ENCODE peak calls at places on chromosome 3, in four cellular contexts. One of them, this sample, is unnamed.

GRCh38 chr3:107798381-107798780 is 275.6 kb downstream of the BBX start:
- DNase-seq in HepG2: no peak
- DNase-seq in WTC11: no peak
- DNase-seq in GM12878: no peak
- DNase-seq in this sample: no peak

GRCh38 chr3:33377931-33378330 is 62.3 kb downstream of the UBP1 start:
- DNase-seq in GM12878: no peak
- DNase-seq in HepG2: no peak
- DNase-seq in WTC11: no peak
- DNase-seq in this sample: no peak

GRCh38 chr3:129305592-129306091 is 27.0 kb downstream of the HMCES start:
- DNase-seq in HepG2: no peak
- DNase-seq in GM12878: no peak
- DNase-seq in WTC11: peak; percentile 99
- DNase-seq in this sample: peak; percentile 91

GRCh38 chr3:197789309-197789708 is 1.7 kb upstream of the LRCH3 start:
- DNase-seq in WTC11: no peak
- DNase-seq in GM12878: no peak
- DNase-seq in HepG2: no peak
- DNase-seq in this sample: no peak

GRCh38 chr3:134885877-134886621 is 91.0 kb downstream of the EPHB1 start:
- DNase-seq in HepG2: no peak
- DNase-seq in GM12878: peak; percentile 95
- DNase-seq in WTC11: no peak
- DNase-seq in this sample: no peak

GRCh38 chr3:184760337-184761119 is 48.7 kb upstream of the MAGEF1 start:
- DNase-seq in HepG2: no peak
- DNase-seq in WTC11: no peak
- DNase-seq in GM12878: no peak
- DNase-seq in this sample: no peak

GRCh38 chr3:153173758-153174516 is 11.9 kb downstream of the RAP2B start:
- DNase-seq in GM12878: no peak
- DNase-seq in HepG2: peak; percentile 39
- DNase-seq in WTC11: peak; percentile 16
- DNase-seq in this sample: no peak

GRCh38 chr3:151765685-151766084 is 32.0 kb downstream of the AADACL2 start:
- DNase-seq in HepG2: no peak
- DNase-seq in WTC11: no peak
- DNase-seq in GM12878: no peak
- DNase-seq in this sample: no peak

GRCh38 chr3:115549111-115549510 is 74.2 kb upstream of the GAP43 start:
- DNase-seq in HepG2: no peak
- DNase-seq in WTC11: no peak
- DNase-seq in GM12878: no peak
- DNase-seq in this sample: no peak

GRCh38 chr3:139477710-139478640 is 1.7 kb upstream of the RBP2 start:
- DNase-seq in WTC11: no peak
- DNase-seq in GM12878: no peak
- DNase-seq in HepG2: no peak
- DNase-seq in this sample: no peak

GRCh38 chr3:152365766-152366593 is 97.3 kb downstream of the MBNL1 start:
- DNase-seq in GM12878: no peak
- DNase-seq in HepG2: no peak
- DNase-seq in WTC11: no peak
- DNase-seq in this sample: no peak

GRCh38 chr3:136390574-136390973 is 140.4 kb downstream of the PCCB start:
- DNase-seq in GM12878: no peak
- DNase-seq in WTC11: no peak
- DNase-seq in HepG2: no peak
- DNase-seq in this sample: no peak

GRCh38 chr3:172244011-172244410 is 204.2 kb downstream of the GHSR start:
- DNase-seq in GM12878: no peak
- DNase-seq in WTC11: no peak
- DNase-seq in HepG2: no peak
- DNase-seq in this sample: no peak

GRCh38 chr3:175274474-175275218 is 415.5 kb downstream of the NAALADL2 start:
- DNase-seq in GM12878: no peak
- DNase-seq in WTC11: no peak
- DNase-seq in HepG2: no peak
- DNase-seq in this sample: no peak

GRCh38 chr3:84125760-84126159 is 833.0 kb upstream of the CADM2 start:
- DNase-seq in HepG2: no peak
- DNase-seq in WTC11: no peak
- DNase-seq in GM12878: no peak
- DNase-seq in this sample: no peak

GRCh38 chr3:72746412-72747411 is 101.5 kb downstream of the SHQ1 start:
- DNase-seq in GM12878: no peak
- DNase-seq in WTC11: no peak
- DNase-seq in HepG2: no peak
- DNase-seq in this sample: no peak
- TF ChIP-seq CBFB in GM12878: no peak
- TF ChIP-seq CBFB in WTC11: no peak
- TF ChIP-seq CBFB in HepG2: no peak
- TF ChIP-seq CBFB in this sample: no peak

GRCh38 chr3:195119461-195120198 is 151.3 kb downstream of the XXYLT1 start:
- DNase-seq in GM12878: no peak
- DNase-seq in WTC11: peak; percentile 56
- DNase-seq in HepG2: peak; percentile 74
- DNase-seq in this sample: no peak
- TF ChIP-seq CBFB in GM12878: no peak
- TF ChIP-seq CBFB in WTC11: no peak
- TF ChIP-seq CBFB in HepG2: no peak
- TF ChIP-seq CBFB in this sample: no peak

GRCh38 chr3:187291001-187291511 is 481 bp downstream of the MASP1 start:
- DNase-seq in HepG2: no peak
- DNase-seq in WTC11: no peak
- DNase-seq in GM12878: no peak
- DNase-seq in this sample: no peak

GRCh38 chr3:187288176-187288893 is 3.2 kb downstream of the MASP1 start:
- DNase-seq in WTC11: no peak
- DNase-seq in HepG2: no peak
- DNase-seq in GM12878: no peak
- DNase-seq in this sample: no peak

GRCh38 chr3:187290561-187290960 is 976 bp downstream of the MASP1 start:
- DNase-seq in GM12878: no peak
- DNase-seq in HepG2: no peak
- DNase-seq in WTC11: no peak
- DNase-seq in this sample: no peak

GRCh38 chr3:187287231-187287630 is 4.3 kb downstream of the MASP1 start:
- DNase-seq in GM12878: no peak
- DNase-seq in HepG2: no peak
- DNase-seq in WTC11: no peak
- DNase-seq in this sample: no peak

GRCh38 chr3:187286467-187287059 is 5.0 kb downstream of the MASP1 start:
- DNase-seq in GM12878: no peak
- DNase-seq in WTC11: no peak
- DNase-seq in HepG2: peak; percentile 70
- DNase-seq in this sample: peak; percentile 34
- TF ChIP-seq CBFB in GM12878: no peak
- TF ChIP-seq CBFB in WTC11: no peak
- TF ChIP-seq CBFB in HepG2: no peak
- TF ChIP-seq CBFB in this sample: no peak

DNA sequence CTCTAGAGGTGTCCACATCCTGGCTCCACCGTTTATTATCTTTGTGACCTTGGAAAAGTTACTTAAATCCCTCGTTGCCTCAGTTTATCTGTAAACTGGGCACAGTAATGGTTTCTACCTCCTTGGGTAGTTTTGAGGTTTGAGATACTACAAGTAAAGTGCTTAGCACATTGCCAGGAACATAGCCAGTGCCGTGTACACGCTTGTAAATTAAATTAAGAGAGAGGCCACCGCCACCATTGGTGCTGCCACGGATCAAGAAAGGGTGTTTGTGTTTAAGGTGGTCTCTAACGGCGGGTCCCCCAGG is 5.8 kb upstream of the WNT7A start:
- DNase-seq in HepG2: no peak
- DNase-seq in WTC11: no peak
- DNase-seq in GM12878: no peak
- DNase-seq in this sample: no peak
- TF ChIP-seq CBFB in HepG2: no peak
- TF ChIP-seq CBFB in WTC11: no peak
- TF ChIP-seq CBFB in GM12878: no peak
- TF ChIP-seq CBFB in this sample: no peak

GRCh38 chr3:130929827-130930226 is 35.9 kb downstream of the ATP2C1 start:
- DNase-seq in GM12878: no peak
- DNase-seq in WTC11: no peak
- DNase-seq in HepG2: no peak
- DNase-seq in this sample: no peak

GRCh38 chr3:130926504-130926903 is 32.6 kb downstream of the ATP2C1 start:
- DNase-seq in WTC11: no peak
- DNase-seq in GM12878: no peak
- DNase-seq in HepG2: no peak
- DNase-seq in this sample: no peak

DNA sequence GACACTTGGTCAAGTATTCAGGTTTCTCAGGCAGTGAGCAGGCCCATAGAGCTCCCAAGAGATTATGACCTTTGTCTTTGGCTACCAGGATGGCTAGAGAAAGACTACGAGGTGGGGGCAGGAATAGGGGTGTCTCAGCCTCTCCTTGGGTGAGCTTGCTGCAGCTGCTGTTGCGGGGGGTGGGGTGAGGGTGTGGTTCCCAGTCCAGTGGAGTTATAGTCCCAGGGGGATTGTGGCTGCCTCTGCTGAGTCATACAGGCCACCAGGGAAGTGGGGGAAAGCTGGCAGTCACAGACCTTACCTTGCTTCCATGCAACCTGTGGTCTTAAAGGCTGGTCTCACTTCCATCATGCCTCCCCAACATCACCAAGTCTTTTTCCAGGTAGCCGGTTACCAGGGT is 31.7 kb downstream of the ATP2C1 start:
- DNase-seq in GM12878: peak; percentile 56
- DNase-seq in WTC11: no peak
- DNase-seq in HepG2: no peak
- DNase-seq in this sample: peak; percentile 68
- TF ChIP-seq CBFB in GM12878: peak; percentile 61
- TF ChIP-seq CBFB in WTC11: no peak
- TF ChIP-seq CBFB in HepG2: no peak
- TF ChIP-seq CBFB in this sample: no peak

GRCh38 chr3:127547761-127548605 is 42.5 kb downstream of the TPRA1 start:
- DNase-seq in WTC11: peak; percentile 89
- DNase-seq in HepG2: peak; percentile 14
- DNase-seq in GM12878: no peak
- DNase-seq in this sample: peak; percentile 73

GRCh38 chr3:127545711-127546457 is 44.6 kb downstream of the TPRA1 start:
- DNase-seq in GM12878: no peak
- DNase-seq in HepG2: no peak
- DNase-seq in WTC11: no peak
- DNase-seq in this sample: no peak

GRCh38 chr3:127544806-127545545 is 45.6 kb downstream of the TPRA1 start:
- DNase-seq in WTC11: no peak
- DNase-seq in HepG2: no peak
- DNase-seq in GM12878: no peak
- DNase-seq in this sample: no peak

GRCh38 chr3:127546517-127546916 is 44.0 kb downstream of the TPRA1 start:
- DNase-seq in WTC11: no peak
- DNase-seq in HepG2: no peak
- DNase-seq in GM12878: no peak
- DNase-seq in this sample: no peak

DNA sequence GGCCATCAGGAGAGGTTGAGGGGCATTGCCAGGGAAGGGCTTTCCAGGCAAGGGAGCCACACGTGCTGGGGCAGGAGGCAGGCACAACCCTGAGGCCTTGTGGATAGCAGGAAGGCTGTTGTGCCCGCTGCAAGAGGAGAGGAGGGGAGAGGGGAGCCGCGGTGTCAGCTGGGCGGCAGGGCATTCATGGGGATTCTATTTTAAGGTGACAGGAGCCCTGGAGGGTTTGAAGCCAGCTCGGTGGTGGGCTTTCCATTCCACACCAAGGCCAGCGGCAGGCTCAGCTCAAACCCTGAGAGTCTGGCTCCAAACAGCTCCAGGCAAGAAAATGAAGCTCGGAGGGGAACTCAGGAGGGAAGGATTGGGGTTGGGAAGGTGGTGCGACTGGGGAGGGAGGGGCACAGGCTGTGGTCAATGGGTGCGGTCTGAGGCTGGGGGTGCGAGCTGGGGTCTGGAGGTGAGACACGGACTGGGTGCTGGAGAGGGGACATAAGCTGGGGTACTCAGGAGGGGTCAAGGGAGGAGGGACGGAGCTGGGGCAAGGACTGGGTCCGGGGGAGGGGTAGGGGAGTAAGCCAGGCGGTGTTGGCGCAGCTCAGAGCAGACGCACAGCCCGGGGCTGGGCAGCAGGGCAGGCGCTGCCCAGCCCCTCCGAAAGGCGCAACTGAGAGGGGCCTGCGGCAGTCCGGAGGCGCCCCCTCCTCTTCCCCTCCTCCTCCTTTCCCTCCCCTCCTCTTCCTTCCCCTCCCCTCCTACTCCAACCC is 43.4 kb downstream of the TPRA1 start:
- DNase-seq in GM12878: no peak
- DNase-seq in WTC11: peak; percentile 34
- DNase-seq in HepG2: no peak
- DNase-seq in this sample: no peak
- TF ChIP-seq CBFB in GM12878: no peak
- TF ChIP-seq CBFB in WTC11: no peak
- TF ChIP-seq CBFB in HepG2: no peak
- TF ChIP-seq CBFB in this sample: no peak

This sample was measured in K562.